ENCODE peak calls at places on chromosomes 11 and 22, in nine cellular contexts. K is HepG2, V is A549, R is HCT116, O is GM23338, C is Panc1, U is GM12878, T is K562, W is SK-N-SH. B is an unnamed sample.

GRCh38 chr11:67022341-67022933 is 497 bp upstream of the SYT12 start:
- DNase-seq in T (no peak), V (no peak), U (no peak), K (no peak), C (no peak), W (peak), R (peak), O (no peak), B (no peak)

GRCh38 chr11:35583126-35583525 is 35.1 kb upstream of the FJX1 start:
- DNase-seq in K (no peak), O (no peak), W (no peak), R (no peak), V (no peak), C (no peak), U (no peak), T (no peak), B (no peak)

GRCh38 chr11:119729581-119730346 is 764 bp upstream of the NECTIN1 start:
- DNase-seq in W (peak), R (peak), U (no peak), K (no peak), O (peak), V (peak), C (no peak), T (no peak), B (no peak)

GRCh38 chr11:132559371-132560036 is 972.8 kb downstream of the OPCML start:
- DNase-seq in V (no peak), O (no peak), W (peak), R (no peak), U (no peak), T (no peak), C (no peak), K (no peak), B (no peak)

GRCh38 chr11:12846766-12847615 is 162.1 kb upstream of the RASSF10 start:
- DNase-seq in O (no peak), W (no peak), U (no peak), V (no peak), K (no peak), C (no peak), T (no peak), R (no peak), B (no peak)

GRCh38 chr11:72661486-72661885 is 12.7 kb downstream of the PDE2A start:
- DNase-seq in T (no peak), O (no peak), K (no peak), R (no peak), U (no peak), W (no peak), V (no peak), C (no peak), B (no peak)

GRCh38 chr22:37804502-37804885 is 3.2 kb upstream of the GCAT start:
- DNase-seq in V (no peak), T (no peak), C (no peak), K (no peak), R (no peak), U (no peak), W (peak), O (peak), B (no peak)

GRCh38 chr22:39221999-39222686 is 22.6 kb downstream of the PDGFB start:
- DNase-seq in V (no peak), O (no peak), K (no peak), C (no peak), T (no peak), R (no peak), W (no peak), U (no peak), B (no peak)

GRCh38 chr11:128555606-128556005 is 31.8 kb downstream of the ETS1 start:
- DNase-seq in R (peak), T (no peak), K (peak), U (no peak), O (peak), W (no peak), V (no peak), C (no peak), B (no peak)

GRCh38 chr11:107704432-107704831 is 7.4 kb downstream of the SLN start:
- DNase-seq in K (no peak), W (no peak), C (no peak), V (no peak), O (no peak), R (no peak), U (no peak), T (no peak), B (no peak)

GRCh38 chr11:131300304-131300703 is 70.1 kb upstream of the NTM start:
- DNase-seq in R (no peak), T (no peak), C (no peak), W (no peak), K (no peak), U (no peak), V (no peak), O (no peak), B (no peak)

GRCh38 chr11:67517784-67518552 is 5.3 kb downstream of the CABP2 start:
- DNase-seq in K (no peak), W (no peak), C (no peak), V (no peak), T (no peak), R (no peak), O (no peak), U (no peak), B (no peak)

GRCh38 chr11:17983569-17983968 is 29.3 kb downstream of the SERGEF start:
- DNase-seq in W (no peak), V (no peak), O (no peak), T (no peak), C (no peak), U (no peak), K (no peak), R (no peak), B (no peak)

GRCh38 chr11:17976651-17977050 is 36.2 kb downstream of the SERGEF start:
- DNase-seq in K (no peak), R (no peak), U (no peak), W (no peak), T (no peak), C (no peak), O (no peak), V (no peak), B (no peak)

GRCh38 chr11:17974246-17974645 is 38.6 kb downstream of the SERGEF start:
- DNase-seq in V (no peak), K (no peak), W (no peak), C (no peak), R (no peak), O (no peak), U (no peak), T (no peak), B (no peak)

GRCh38 chr11:17979770-17980371 is 33.0 kb downstream of the SERGEF start:
- DNase-seq in C (peak), V (peak), K (peak), O (peak), R (no peak), W (peak), U (no peak), T (peak), B (no peak)

GRCh38 chr11:17978553-17979287 is 34.1 kb downstream of the SERGEF start:
- DNase-seq in W (peak), C (peak), V (peak), O (peak), T (peak), K (peak), U (no peak), R (no peak), B (peak)
- TF ChIP-seq REST in W (no peak), C (no peak), V (no peak), O (no peak), T (no peak), K (no peak), U (no peak), R (no peak), B (no peak)

GRCh38 chr11:124725719-124726105 is 14.0 kb upstream of the NRGN start:
- DNase-seq in O (no peak), R (no peak), W (no peak), T (no peak), U (no peak), K (no peak), V (no peak), C (no peak), B (peak)

GRCh38 chr11:124719534-124719933 is 20.2 kb upstream of the NRGN start:
- DNase-seq in C (no peak), U (no peak), K (no peak), T (no peak), W (no peak), O (no peak), R (no peak), V (no peak), B (no peak)

GRCh38 chr11:124722176-124722575 is 17.6 kb upstream of the NRGN start:
- DNase-seq in U (no peak), O (no peak), C (no peak), W (no peak), R (no peak), T (no peak), K (no peak), V (no peak), B (no peak)

DNA sequence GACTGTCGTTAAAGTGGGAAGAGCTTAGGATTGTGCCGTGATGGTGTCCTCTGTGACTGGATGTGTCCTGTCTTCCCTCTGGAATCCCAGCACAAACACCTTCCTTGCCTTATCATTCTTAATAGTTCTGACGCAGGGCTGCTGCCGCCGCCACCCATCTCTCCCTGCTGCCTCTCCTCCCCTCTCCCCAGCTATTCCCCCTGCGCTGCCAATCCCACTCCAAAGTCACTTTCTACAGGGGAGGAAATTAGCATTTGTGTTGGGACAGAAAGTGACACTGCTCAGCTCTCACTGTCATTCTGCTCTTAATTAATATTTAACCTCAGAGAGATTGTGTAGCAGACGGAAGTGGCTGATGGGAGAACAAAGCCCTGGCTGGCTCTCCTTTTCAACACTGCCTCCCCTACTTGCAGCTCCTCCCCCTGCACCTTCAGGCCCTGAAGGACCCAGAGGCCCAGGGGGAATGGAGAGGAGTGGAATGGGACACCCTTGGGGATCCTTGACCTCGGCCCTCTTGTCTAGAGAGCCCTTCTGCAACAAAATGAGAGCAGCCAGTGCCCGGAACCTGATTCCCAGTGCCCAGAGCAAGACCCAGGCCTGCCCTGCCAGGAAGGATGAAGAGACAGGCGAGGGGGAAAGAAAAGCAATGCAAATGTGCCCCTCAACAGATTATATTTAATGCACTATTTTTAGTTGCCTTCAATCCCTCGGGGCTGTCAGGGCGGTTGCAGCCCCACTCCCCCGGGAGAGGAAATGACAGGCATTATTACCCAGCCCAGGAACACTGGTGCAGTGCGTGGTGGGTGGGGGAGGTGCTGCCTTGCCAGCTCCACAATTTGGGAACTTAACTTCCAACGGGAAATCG is 14.7 kb upstream of the NRGN start:
- DNase-seq in R (no peak), O (no peak), U (peak), W (no peak), K (peak), C (no peak), T (no peak), V (no peak), B (no peak)
- TF ChIP-seq REST in R (no peak), O (no peak), U (no peak), W (no peak), K (no peak), C (no peak), T (no peak), V (no peak), B (no peak)

GRCh38 chr11:116881153-116881552 is 43.7 kb upstream of the APOA1 start:
- DNase-seq in O (peak), V (no peak), W (no peak), K (no peak), C (no peak), T (no peak), U (no peak), R (no peak), B (no peak)

GRCh38 chr11:116882386-116882785 is 45.0 kb upstream of the APOA1 start:
- DNase-seq in U (no peak), C (no peak), O (no peak), R (peak), W (no peak), T (no peak), V (no peak), K (no peak), B (peak)

GRCh38 chr11:116875194-116875593 is 37.8 kb upstream of the APOA1 start:
- DNase-seq in V (no peak), C (no peak), W (no peak), T (no peak), R (no peak), U (no peak), O (no peak), K (no peak), B (no peak)

GRCh38 chr11:116876656-116877055 is 39.2 kb upstream of the APOA1 start:
- DNase-seq in K (no peak), V (no peak), W (no peak), U (no peak), R (no peak), O (peak), C (no peak), T (no peak), B (no peak)

DNA sequence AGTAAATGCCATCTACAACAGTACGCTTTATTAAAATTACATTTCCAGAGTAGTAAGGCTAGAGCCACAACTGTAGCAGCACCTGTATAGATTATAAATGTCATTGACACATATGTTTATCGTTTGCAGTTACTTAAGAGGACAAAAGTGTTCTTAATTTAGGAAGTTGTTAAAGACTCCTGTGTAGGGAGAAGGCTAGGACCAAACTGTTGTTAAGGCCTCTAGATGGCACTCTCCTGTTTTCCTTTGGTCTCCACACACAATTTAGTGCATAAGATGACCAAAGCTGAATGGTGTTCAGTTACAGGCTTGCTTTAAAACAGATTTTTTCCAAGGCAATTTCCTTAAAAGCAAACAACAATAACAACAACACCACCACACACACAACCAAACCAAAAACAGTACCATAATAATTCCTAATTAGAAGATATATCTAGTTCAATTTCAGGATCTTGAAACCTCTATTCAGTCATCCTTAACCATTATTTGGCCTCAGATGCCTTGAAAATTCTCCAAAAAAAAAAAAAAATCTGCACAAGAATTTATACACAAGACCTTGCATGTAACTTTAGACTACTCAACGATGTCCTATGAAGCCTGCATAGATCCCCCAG is 42.5 kb upstream of the APOA1 start:
- DNase-seq in V (peak), K (peak), T (no peak), W (peak), C (peak), O (peak), U (peak), R (peak), B (peak)
- TF ChIP-seq REST in V (no peak), K (no peak), T (no peak), W (no peak), C (no peak), O (no peak), U (no peak), R (no peak), B (no peak)

DNA sequence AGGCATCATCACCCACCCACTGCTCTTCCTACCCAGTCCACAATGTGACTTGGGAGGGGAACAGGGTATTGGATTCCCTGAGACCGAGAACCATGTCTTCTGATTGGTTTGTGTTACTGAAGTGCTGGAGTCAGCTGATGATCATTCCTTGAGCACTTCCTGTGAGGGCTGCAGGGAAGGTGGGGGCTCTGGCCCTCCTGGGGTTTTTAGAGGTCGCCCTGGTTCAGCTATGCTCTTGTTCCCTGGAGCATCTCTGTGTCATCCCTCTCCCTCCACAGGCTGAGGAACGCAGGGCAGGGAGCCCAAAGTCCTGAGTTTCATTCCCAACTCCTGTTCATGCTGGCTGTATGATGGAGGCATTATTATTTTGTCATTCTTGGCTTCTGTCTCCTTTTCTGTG is 6.7 kb downstream of the ZC3H7B start:
- DNase-seq in K (no peak), O (peak), C (no peak), T (no peak), R (no peak), V (no peak), W (no peak), U (no peak), B (no peak)
- TF ChIP-seq REST in K (no peak), O (no peak), C (no peak), T (no peak), R (no peak), V (no peak), W (no peak), U (no peak), B (no peak)

GRCh38 chr11:45982656-45983470 is 60.4 kb downstream of the LARGE2 start:
- DNase-seq in W (peak), O (peak), T (peak), U (no peak), K (no peak), R (peak), C (no peak), V (no peak), B (no peak)
- TF ChIP-seq REST in W (no peak), O (no peak), T (no peak), U (no peak), K (no peak), R (no peak), C (no peak), V (no peak), B (no peak)

GRCh38 chr11:71507102-71507501 is 20.0 kb upstream of the KRTAP5-7 start:
- DNase-seq in U (no peak), O (no peak), C (no peak), W (no peak), K (no peak), V (no peak), R (no peak), T (no peak), B (no peak)

GRCh38 chr11:71504526-71504925 is 22.5 kb upstream of the KRTAP5-7 start:
- DNase-seq in O (no peak), U (no peak), V (no peak), T (no peak), R (no peak), W (no peak), C (no peak), K (no peak), B (no peak)

GRCh38 chr11:71505781-71506180 is 21.3 kb upstream of the KRTAP5-7 start:
- DNase-seq in U (no peak), W (no peak), C (no peak), R (no peak), V (no peak), O (no peak), K (no peak), T (no peak), B (no peak)

GRCh38 chr11:71502871-71503435 is 24.1 kb upstream of the KRTAP5-7 start:
- DNase-seq in R (no peak), K (no peak), W (no peak), T (no peak), U (no peak), C (no peak), O (no peak), V (no peak), B (no peak)

GRCh38 chr11:71505001-71505400 is 22.1 kb upstream of the KRTAP5-7 start:
- DNase-seq in U (no peak), R (no peak), T (no peak), W (peak), C (no peak), K (no peak), O (no peak), V (no peak), B (no peak)
- TF ChIP-seq REST in U (no peak), R (no peak), T (no peak), W (no peak), C (no peak), K (no peak), O (no peak), V (no peak), B (no peak)

GRCh38 chr22:19467912-19468311 is 11.1 kb downstream of the UFD1 start:
- DNase-seq in O (no peak), V (no peak), R (no peak), W (no peak), T (no peak), U (no peak), C (no peak), K (no peak), B (no peak)

GRCh38 chr22:19466126-19466716 is 12.8 kb downstream of the UFD1 start:
- DNase-seq in O (no peak), W (no peak), C (no peak), V (no peak), R (no peak), U (no peak), K (no peak), T (no peak), B (no peak)

GRCh38 chr22:19464975-19465374 is 14.0 kb downstream of the UFD1 start:
- DNase-seq in C (no peak), T (no peak), O (no peak), W (no peak), R (no peak), V (no peak), K (no peak), U (no peak), B (no peak)

GRCh38 chr22:19469421-19469820 is 9.6 kb downstream of the UFD1 start:
- DNase-seq in W (no peak), U (no peak), R (no peak), K (no peak), T (no peak), V (no peak), C (no peak), O (no peak), B (no peak)

GRCh38 chr22:19466848-19467752 is 11.9 kb downstream of the UFD1 start:
- DNase-seq in U (no peak), C (no peak), R (no peak), V (no peak), T (peak), O (no peak), K (no peak), W (no peak), B (no peak)
- TF ChIP-seq REST in U (no peak), C (no peak), R (no peak), V (no peak), T (no peak), O (no peak), K (no peak), W (no peak), B (no peak)

DNA sequence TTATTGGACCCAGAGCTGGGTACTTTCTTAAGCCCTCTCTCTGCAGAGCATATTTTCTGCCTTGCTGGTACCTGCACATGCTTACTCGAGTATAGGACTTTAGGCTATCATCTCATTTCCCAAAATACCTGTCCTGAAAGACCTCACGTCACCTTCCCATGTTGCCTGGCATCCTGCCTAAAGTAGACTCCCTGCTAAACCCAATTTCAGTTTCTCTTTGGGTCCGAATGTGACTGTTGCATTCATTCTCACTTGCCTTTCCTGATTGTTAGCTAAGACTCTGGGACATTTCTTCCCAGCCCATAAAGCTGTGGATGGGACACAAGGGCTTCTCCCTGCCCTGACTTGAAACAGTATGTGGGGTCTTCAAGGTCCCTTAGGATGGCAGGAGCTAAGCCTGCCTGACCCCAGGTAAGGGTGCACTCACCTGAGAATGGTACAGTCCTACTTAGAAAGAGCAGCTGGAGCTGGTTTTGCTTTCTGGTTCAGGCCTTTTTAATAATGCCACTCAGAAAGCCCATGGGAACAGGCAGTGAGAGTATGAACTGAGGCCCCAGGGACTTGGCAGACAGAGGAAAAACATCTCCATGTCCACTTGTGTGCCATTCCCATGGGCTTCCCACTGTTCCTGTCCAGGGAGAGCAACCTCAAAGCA is 12.9 kb downstream of the OR51E2 start:
- DNase-seq in V (no peak), U (no peak), W (no peak), T (no peak), K (no peak), O (no peak), C (no peak), R (no peak), B (no peak)
- TF ChIP-seq REST in V (no peak), U (no peak), W (no peak), T (no peak), K (no peak), O (no peak), C (no peak), R (no peak), B (no peak)

B was measured in HL-60.